ENCODE peak calls at places on chromosome 4, in nine cellular contexts. C is activated CD8-positive, alpha-beta T cell treated with anti-CD3 and anti-CD28 coated beads for 36 hours; N is activated CD4-positive, alpha-beta T cell treated with anti-CD3 and anti-CD28 coated beads, Interleukin-2, amount 50 U/mL, for 24 hours; F is GM20000; M is stimulated activated CD8-positive, alpha-beta memory T cell treated with anti-CD3 and anti-CD28 coated beads, Interleukin-4, amount 100 ng/mL, for 24 hours; W is glutamatergic neuron; A is neural crest cell; D is kidney tubule cell; X is HFFc6. Y is an unnamed sample.

GRCh38 chr4:7980036-7980435 is 40.4 kb upstream of the AFAP1 start:
- DNase-seq in C (no peak), N (no peak), F (no peak), M (no peak), W (no peak), A (no peak), D (peak), X (no peak), Y (no peak)

GRCh38 chr4:48506716-48507115 is 16.7 kb downstream of the ZAR1 start:
- DNase-seq in C (no peak), N (no peak), F (no peak), M (no peak), W (no peak), A (no peak), D (no peak), X (no peak), Y (no peak)

GRCh38 chr4:113962719-113963274 is 16.6 kb downstream of the ARSJ start:
- DNase-seq in C (no peak), N (no peak), F (no peak), M (no peak), W (no peak), A (no peak), D (no peak), X (no peak), Y (no peak)

GRCh38 chr4:30945586-30945985 is 225.4 kb downstream of the PCDH7 start:
- DNase-seq in C (no peak), N (no peak), F (no peak), M (no peak), W (no peak), A (no peak), D (peak), X (no peak), Y (no peak)

GRCh38 chr4:105620640-105621323 is 68.4 kb downstream of the ARHGEF38 start:
- DNase-seq in C (no peak), N (no peak), F (no peak), M (no peak), W (no peak), A (no peak), D (peak), X (peak), Y (peak)

GRCh38 chr4:88697113-88697512 is 516 bp downstream of the NAP1L5 start:
- DNase-seq in C (peak), N (no peak), F (no peak), M (no peak), W (no peak), A (no peak), D (peak), X (peak), Y (peak)

GRCh38 chr4:43331226-43332078 is 438.9 kb downstream of the GRXCR1 start:
- DNase-seq in C (no peak), N (no peak), F (no peak), M (no peak), W (no peak), A (no peak), D (peak), X (no peak), Y (peak)

GRCh38 chr4:38078590-38079381 is 118.6 kb downstream of the PTTG2 start:
- DNase-seq in C (no peak), N (no peak), F (no peak), M (no peak), W (no peak), A (no peak), D (no peak), X (peak), Y (peak)

GRCh38 chr4:125187221-125187620 is 127.5 kb upstream of the FAT4 start:
- DNase-seq in C (no peak), N (no peak), F (no peak), M (no peak), W (no peak), A (no peak), D (peak), X (peak), Y (peak)

GRCh38 chr4:178165909-178166308 is 723.7 kb upstream of the AGA start:
- DNase-seq in C (no peak), N (no peak), F (no peak), M (no peak), W (no peak), A (no peak), D (peak), X (no peak), Y (no peak)

GRCh38 chr4:112516401-112517066 is 554 bp upstream of the NEUROG2 start:
- DNase-seq in C (peak), N (no peak), F (peak), M (no peak), W (peak), A (peak), D (no peak), X (no peak), Y (no peak)

GRCh38 chr4:128654465-128654864 is 155.0 kb upstream of the JADE1 start:
- DNase-seq in C (no peak), N (no peak), F (no peak), M (no peak), W (no peak), A (no peak), D (no peak), X (no peak), Y (no peak)

GRCh38 chr4:169116270-169116901 is 106.3 kb upstream of the CBR4 start:
- DNase-seq in C (no peak), N (no peak), F (no peak), M (no peak), W (no peak), A (no peak), D (peak), X (peak), Y (no peak)

GRCh38 chr4:3446631-3447320 is 5.0 kb downstream of the HGFAC start:
- DNase-seq in C (no peak), N (no peak), F (no peak), M (no peak), W (peak), A (no peak), D (no peak), X (no peak), Y (no peak)

GRCh38 chr4:73599182-73599581 is 21.1 kb downstream of the RASSF6 start:
- DNase-seq in C (no peak), N (no peak), F (no peak), M (no peak), W (no peak), A (no peak), D (peak), X (no peak), Y (peak)

GRCh38 chr4:134531013-134531412 is 329.4 kb upstream of the PABPC4L start:
- DNase-seq in C (no peak), N (no peak), F (no peak), M (no peak), W (no peak), A (no peak), D (no peak), X (no peak), Y (no peak)

Y was measured in AG20443.